ENCODE peak calls at places on chromosomes 2 and 18, in ten cellular contexts. One of them, this sample, is unnamed.

GRCh38 chr18:2330764-2331163 is 240.5 kb downstream of the METTL4 start:
- DNase-seq in astrocyte of the spinal cord: no peak
- DNase-seq in tibial artery: no peak
- DNase-seq in CD4-positive, alpha-beta T cell: no peak
- DNase-seq in right atrium auricular region: no peak
- DNase-seq in endothelial cell of umbilical vein: no peak
- DNase-seq in HepG2: no peak
- DNase-seq in Calu3: no peak
- DNase-seq in Peyer's patch: no peak
- DNase-seq in nephron progenitor cell: no peak
- DNase-seq in this sample: no peak

GRCh38 chr2:133936601-133937000 is 317.3 kb upstream of the MGAT5 start:
- DNase-seq in Calu3: no peak
- DNase-seq in HepG2: no peak
- DNase-seq in Peyer's patch: no peak
- DNase-seq in nephron progenitor cell: no peak
- DNase-seq in endothelial cell of umbilical vein: no peak
- DNase-seq in astrocyte of the spinal cord: no peak
- DNase-seq in tibial artery: no peak
- DNase-seq in CD4-positive, alpha-beta T cell: no peak
- DNase-seq in right atrium auricular region: no peak
- DNase-seq in this sample: no peak

GRCh38 chr2:218019411-218020060 is 16.7 kb upstream of the TNS1 start:
- DNase-seq in CD4-positive, alpha-beta T cell: no peak
- DNase-seq in nephron progenitor cell: no peak
- DNase-seq in astrocyte of the spinal cord: no peak
- DNase-seq in endothelial cell of umbilical vein: no peak
- DNase-seq in tibial artery: peak
- DNase-seq in Peyer's patch: no peak
- DNase-seq in Calu3: no peak
- DNase-seq in right atrium auricular region: no peak
- DNase-seq in HepG2: no peak
- DNase-seq in this sample: no peak

GRCh38 chr2:207873794-207874193 is 104.1 kb upstream of the FZD5 start:
- DNase-seq in tibial artery: no peak
- DNase-seq in Calu3: no peak
- DNase-seq in endothelial cell of umbilical vein: no peak
- DNase-seq in astrocyte of the spinal cord: no peak
- DNase-seq in right atrium auricular region: no peak
- DNase-seq in HepG2: no peak
- DNase-seq in Peyer's patch: no peak
- DNase-seq in nephron progenitor cell: no peak
- DNase-seq in CD4-positive, alpha-beta T cell: no peak
- DNase-seq in this sample: no peak

GRCh38 chr2:36379710-36380448 is 24.3 kb downstream of the CRIM1 start:
- DNase-seq in Peyer's patch: no peak
- DNase-seq in tibial artery: no peak
- DNase-seq in right atrium auricular region: no peak
- DNase-seq in Calu3: no peak
- DNase-seq in HepG2: no peak
- DNase-seq in nephron progenitor cell: no peak
- DNase-seq in astrocyte of the spinal cord: peak
- DNase-seq in endothelial cell of umbilical vein: no peak
- DNase-seq in CD4-positive, alpha-beta T cell: no peak
- DNase-seq in this sample: peak

GRCh38 chr2:31107588-31108300 is 30.5 kb downstream of the GALNT14 start:
- DNase-seq in astrocyte of the spinal cord: peak
- DNase-seq in endothelial cell of umbilical vein: no peak
- DNase-seq in Peyer's patch: no peak
- DNase-seq in tibial artery: no peak
- DNase-seq in HepG2: no peak
- DNase-seq in right atrium auricular region: no peak
- DNase-seq in nephron progenitor cell: peak
- DNase-seq in CD4-positive, alpha-beta T cell: no peak
- DNase-seq in Calu3: no peak
- DNase-seq in this sample: peak

GRCh38 chr2:150811259-150811912 is 323.9 kb upstream of the RND3 start:
- DNase-seq in CD4-positive, alpha-beta T cell: no peak
- DNase-seq in tibial artery: no peak
- DNase-seq in endothelial cell of umbilical vein: no peak
- DNase-seq in astrocyte of the spinal cord: no peak
- DNase-seq in Calu3: no peak
- DNase-seq in right atrium auricular region: no peak
- DNase-seq in Peyer's patch: no peak
- DNase-seq in nephron progenitor cell: no peak
- DNase-seq in HepG2: no peak
- DNase-seq in this sample: peak

GRCh38 chr2:221552282-221552681 is 19.8 kb downstream of the EPHA4 start:
- DNase-seq in Peyer's patch: no peak
- DNase-seq in nephron progenitor cell: no peak
- DNase-seq in HepG2: no peak
- DNase-seq in endothelial cell of umbilical vein: no peak
- DNase-seq in tibial artery: no peak
- DNase-seq in right atrium auricular region: no peak
- DNase-seq in astrocyte of the spinal cord: no peak
- DNase-seq in Calu3: no peak
- DNase-seq in CD4-positive, alpha-beta T cell: no peak
- DNase-seq in this sample: no peak

GRCh38 chr18:23861326-23861725 is 153.2 kb upstream of the TTC39C start:
- DNase-seq in Calu3: no peak
- DNase-seq in CD4-positive, alpha-beta T cell: no peak
- DNase-seq in tibial artery: no peak
- DNase-seq in HepG2: no peak
- DNase-seq in astrocyte of the spinal cord: no peak
- DNase-seq in nephron progenitor cell: no peak
- DNase-seq in endothelial cell of umbilical vein: no peak
- DNase-seq in Peyer's patch: no peak
- DNase-seq in right atrium auricular region: no peak
- DNase-seq in this sample: no peak

GRCh38 chr2:28360742-28361293 is 31.8 kb upstream of the FOSL2 start:
- DNase-seq in HepG2: no peak
- DNase-seq in tibial artery: no peak
- DNase-seq in Calu3: no peak
- DNase-seq in right atrium auricular region: no peak
- DNase-seq in astrocyte of the spinal cord: peak
- DNase-seq in CD4-positive, alpha-beta T cell: no peak
- DNase-seq in nephron progenitor cell: no peak
- DNase-seq in Peyer's patch: no peak
- DNase-seq in endothelial cell of umbilical vein: peak
- DNase-seq in this sample: peak

GRCh38 chr18:22466608-22467390 is 49.1 kb upstream of the CTAGE1 start:
- DNase-seq in nephron progenitor cell: no peak
- DNase-seq in endothelial cell of umbilical vein: peak
- DNase-seq in Calu3: peak
- DNase-seq in CD4-positive, alpha-beta T cell: no peak
- DNase-seq in Peyer's patch: peak
- DNase-seq in tibial artery: peak
- DNase-seq in astrocyte of the spinal cord: peak
- DNase-seq in HepG2: peak
- DNase-seq in right atrium auricular region: no peak
- DNase-seq in this sample: peak

GRCh38 chr2:230762317-230762896 is 49.8 kb downstream of the CAB39 start:
- DNase-seq in Calu3: peak
- DNase-seq in right atrium auricular region: no peak
- DNase-seq in nephron progenitor cell: peak
- DNase-seq in endothelial cell of umbilical vein: peak
- DNase-seq in tibial artery: no peak
- DNase-seq in HepG2: peak
- DNase-seq in Peyer's patch: no peak
- DNase-seq in CD4-positive, alpha-beta T cell: peak
- DNase-seq in astrocyte of the spinal cord: no peak
- DNase-seq in this sample: peak

GRCh38 chr18:77635441-77635840 is 385.8 kb downstream of the GALR1 start:
- DNase-seq in Calu3: no peak
- DNase-seq in endothelial cell of umbilical vein: no peak
- DNase-seq in astrocyte of the spinal cord: no peak
- DNase-seq in CD4-positive, alpha-beta T cell: no peak
- DNase-seq in right atrium auricular region: no peak
- DNase-seq in tibial artery: no peak
- DNase-seq in Peyer's patch: no peak
- DNase-seq in nephron progenitor cell: no peak
- DNase-seq in HepG2: no peak
- DNase-seq in this sample: peak

GRCh38 chr2:1623906-1624445 is 120.3 kb downstream of the PXDN start:
- DNase-seq in right atrium auricular region: no peak
- DNase-seq in nephron progenitor cell: no peak
- DNase-seq in Peyer's patch: no peak
- DNase-seq in astrocyte of the spinal cord: no peak
- DNase-seq in CD4-positive, alpha-beta T cell: no peak
- DNase-seq in endothelial cell of umbilical vein: no peak
- DNase-seq in Calu3: no peak
- DNase-seq in tibial artery: no peak
- DNase-seq in HepG2: no peak
- DNase-seq in this sample: no peak
- TF ChIP-seq CTCF in right atrium auricular region: no peak
- TF ChIP-seq CTCF in nephron progenitor cell: no peak
- TF ChIP-seq CTCF in Peyer's patch: no peak
- TF ChIP-seq CTCF in astrocyte of the spinal cord: no peak
- TF ChIP-seq CTCF in CD4-positive, alpha-beta T cell: no peak
- TF ChIP-seq CTCF in endothelial cell of umbilical vein: no peak
- TF ChIP-seq CTCF in Calu3: no peak
- TF ChIP-seq CTCF in tibial artery: no peak
- TF ChIP-seq CTCF in HepG2: no peak
- TF ChIP-seq CTCF in this sample: no peak

GRCh38 chr2:174397773-174398172 is 2.2 kb downstream of the SCRN3 start:
- DNase-seq in nephron progenitor cell: no peak
- DNase-seq in Calu3: no peak
- DNase-seq in Peyer's patch: no peak
- DNase-seq in CD4-positive, alpha-beta T cell: no peak
- DNase-seq in right atrium auricular region: no peak
- DNase-seq in HepG2: no peak
- DNase-seq in tibial artery: no peak
- DNase-seq in endothelial cell of umbilical vein: no peak
- DNase-seq in astrocyte of the spinal cord: no peak
- DNase-seq in this sample: no peak

GRCh38 chr2:174399171-174399570 is 3.6 kb downstream of the SCRN3 start:
- DNase-seq in Calu3: no peak
- DNase-seq in tibial artery: no peak
- DNase-seq in nephron progenitor cell: no peak
- DNase-seq in CD4-positive, alpha-beta T cell: no peak
- DNase-seq in astrocyte of the spinal cord: peak
- DNase-seq in endothelial cell of umbilical vein: no peak
- DNase-seq in HepG2: no peak
- DNase-seq in Peyer's patch: no peak
- DNase-seq in right atrium auricular region: no peak
- DNase-seq in this sample: peak

GRCh38 chr2:174400853-174401252 is 5.3 kb downstream of the SCRN3 start:
- DNase-seq in Peyer's patch: no peak
- DNase-seq in astrocyte of the spinal cord: no peak
- DNase-seq in Calu3: no peak
- DNase-seq in right atrium auricular region: no peak
- DNase-seq in endothelial cell of umbilical vein: no peak
- DNase-seq in nephron progenitor cell: no peak
- DNase-seq in tibial artery: no peak
- DNase-seq in HepG2: no peak
- DNase-seq in CD4-positive, alpha-beta T cell: no peak
- DNase-seq in this sample: no peak

GRCh38 chr2:174392706-174393105 is 2.8 kb upstream of the SCRN3 start:
- DNase-seq in endothelial cell of umbilical vein: no peak
- DNase-seq in tibial artery: no peak
- DNase-seq in Peyer's patch: no peak
- DNase-seq in astrocyte of the spinal cord: no peak
- DNase-seq in CD4-positive, alpha-beta T cell: no peak
- DNase-seq in Calu3: no peak
- DNase-seq in HepG2: no peak
- DNase-seq in nephron progenitor cell: no peak
- DNase-seq in right atrium auricular region: no peak
- DNase-seq in this sample: no peak

GRCh38 chr2:174395284-174395968 is at the start of gene SCRN3:
- DNase-seq in tibial artery: peak
- DNase-seq in endothelial cell of umbilical vein: peak
- DNase-seq in right atrium auricular region: peak
- DNase-seq in HepG2: peak
- DNase-seq in Peyer's patch: peak
- DNase-seq in Calu3: peak
- DNase-seq in nephron progenitor cell: peak
- DNase-seq in CD4-positive, alpha-beta T cell: peak
- DNase-seq in astrocyte of the spinal cord: peak
- DNase-seq in this sample: peak
- TF ChIP-seq CTCF in tibial artery: no peak
- TF ChIP-seq CTCF in endothelial cell of umbilical vein: no peak
- TF ChIP-seq CTCF in right atrium auricular region: no peak
- TF ChIP-seq CTCF in HepG2: no peak
- TF ChIP-seq CTCF in Peyer's patch: no peak
- TF ChIP-seq CTCF in Calu3: no peak
- TF ChIP-seq CTCF in nephron progenitor cell: no peak
- TF ChIP-seq CTCF in CD4-positive, alpha-beta T cell: no peak
- TF ChIP-seq CTCF in astrocyte of the spinal cord: no peak
- TF ChIP-seq CTCF in this sample: no peak

GRCh38 chr2:180124273-180124881 is 117.3 kb upstream of the CWC22 start:
- DNase-seq in HepG2: peak
- DNase-seq in CD4-positive, alpha-beta T cell: no peak
- DNase-seq in nephron progenitor cell: peak
- DNase-seq in endothelial cell of umbilical vein: peak
- DNase-seq in tibial artery: no peak
- DNase-seq in right atrium auricular region: no peak
- DNase-seq in Peyer's patch: no peak
- DNase-seq in astrocyte of the spinal cord: peak
- DNase-seq in Calu3: peak
- DNase-seq in this sample: peak
- TF ChIP-seq CTCF in HepG2: peak
- TF ChIP-seq CTCF in CD4-positive, alpha-beta T cell: peak
- TF ChIP-seq CTCF in nephron progenitor cell: peak
- TF ChIP-seq CTCF in endothelial cell of umbilical vein: peak
- TF ChIP-seq CTCF in tibial artery: peak
- TF ChIP-seq CTCF in right atrium auricular region: peak
- TF ChIP-seq CTCF in Peyer's patch: peak
- TF ChIP-seq CTCF in astrocyte of the spinal cord: peak
- TF ChIP-seq CTCF in Calu3: peak
- TF ChIP-seq CTCF in this sample: peak

DNA sequence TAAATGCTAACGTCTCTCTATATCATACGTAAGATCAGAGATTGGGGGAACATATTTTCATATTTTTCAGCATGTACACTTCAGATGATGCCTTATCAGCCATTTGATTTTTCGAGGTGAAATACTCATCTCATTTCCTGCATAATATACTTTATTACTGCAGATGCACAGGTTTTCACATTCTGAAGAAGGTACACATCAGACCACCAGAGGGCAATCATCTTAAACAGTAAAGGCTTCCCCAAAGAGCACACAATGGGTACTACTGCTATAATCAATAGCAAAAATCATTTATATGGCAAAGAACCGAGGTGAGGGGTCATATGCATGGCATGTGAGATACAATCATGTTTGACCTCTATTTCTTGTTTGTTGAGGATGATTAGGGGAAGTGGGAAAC is 118.9 kb downstream of the EPB41L3 start:
- DNase-seq in nephron progenitor cell: no peak
- DNase-seq in right atrium auricular region: no peak
- DNase-seq in endothelial cell of umbilical vein: peak
- DNase-seq in astrocyte of the spinal cord: peak
- DNase-seq in Peyer's patch: no peak
- DNase-seq in CD4-positive, alpha-beta T cell: no peak
- DNase-seq in tibial artery: no peak
- DNase-seq in Calu3: no peak
- DNase-seq in HepG2: peak
- DNase-seq in this sample: peak
- TF ChIP-seq CTCF in nephron progenitor cell: peak
- TF ChIP-seq CTCF in right atrium auricular region: no peak
- TF ChIP-seq CTCF in endothelial cell of umbilical vein: peak
- TF ChIP-seq CTCF in astrocyte of the spinal cord: peak
- TF ChIP-seq CTCF in Peyer's patch: peak
- TF ChIP-seq CTCF in CD4-positive, alpha-beta T cell: peak
- TF ChIP-seq CTCF in tibial artery: peak
- TF ChIP-seq CTCF in Calu3: peak
- TF ChIP-seq CTCF in HepG2: peak
- TF ChIP-seq CTCF in this sample: peak

GRCh38 chr2:80256396-80257167 is 48.0 kb downstream of the LRRTM1 start:
- DNase-seq in tibial artery: no peak
- DNase-seq in astrocyte of the spinal cord: no peak
- DNase-seq in nephron progenitor cell: peak
- DNase-seq in Calu3: no peak
- DNase-seq in endothelial cell of umbilical vein: no peak
- DNase-seq in HepG2: peak
- DNase-seq in CD4-positive, alpha-beta T cell: no peak
- DNase-seq in right atrium auricular region: no peak
- DNase-seq in Peyer's patch: no peak
- DNase-seq in this sample: no peak
- TF ChIP-seq CTCF in tibial artery: no peak
- TF ChIP-seq CTCF in astrocyte of the spinal cord: no peak
- TF ChIP-seq CTCF in nephron progenitor cell: peak
- TF ChIP-seq CTCF in Calu3: no peak
- TF ChIP-seq CTCF in endothelial cell of umbilical vein: no peak
- TF ChIP-seq CTCF in HepG2: peak
- TF ChIP-seq CTCF in CD4-positive, alpha-beta T cell: no peak
- TF ChIP-seq CTCF in right atrium auricular region: no peak
- TF ChIP-seq CTCF in Peyer's patch: no peak
- TF ChIP-seq CTCF in this sample: no peak

This sample was measured in choroid plexus epithelial cell.